ENCODE peak calls at places on chromosomes 12 and 14, in five cellular contexts. V is HTR-8/SVneo, H is esophagus muscularis mucosa, C is HAP-1, I is ELR. A is an unnamed sample.

GRCh38 chr12:2395352-2395977 is 342.7 kb downstream of the CACNA1C start:
- DNase-seq in V (peak), H (no peak), C (peak), I (peak), A (peak)

GRCh38 chr12:108572166-108572790 is 9.9 kb downstream of the ISCU start:
- DNase-seq in V (no peak), H (peak), C (no peak), I (peak), A (no peak)

GRCh38 chr12:123250471-123251383 is 17.5 kb downstream of the MTRFR start:
- DNase-seq in V (no peak), H (no peak), C (peak), I (peak), A (peak)

GRCh38 chr14:90483551-90483950 is 86.7 kb downstream of the CALM1 start:
- DNase-seq in V (no peak), H (no peak), C (no peak), I (no peak), A (peak)

GRCh38 chr12:47188576-47189441 is 109.0 kb upstream of the AMIGO2 start:
- DNase-seq in V (no peak), H (no peak), C (no peak), I (no peak), A (no peak)

GRCh38 chr12:10590976-10591375 is 22.4 kb downstream of the MAGOHB start:
- DNase-seq in V (no peak), H (no peak), C (no peak), I (no peak), A (no peak)

GRCh38 chr12:2958432-2959193 is 584 bp upstream of the TEAD4 start:
- DNase-seq in V (peak), H (no peak), C (peak), I (peak), A (peak)

GRCh38 chr12:66272650-66273049 is 29.6 kb upstream of the HELB start:
- DNase-seq in V (no peak), H (no peak), C (no peak), I (no peak), A (peak)

GRCh38 chr14:103528512-103529382 is at the start of gene TRMT61A:
- DNase-seq in V (peak), H (peak), C (peak), I (peak), A (peak)

GRCh38 chr12:115771065-115771464 is 506.4 kb downstream of the MED13L start:
- DNase-seq in V (no peak), H (no peak), C (no peak), I (peak), A (peak)

GRCh38 chr14:99230271-99231141 is 41.5 kb downstream of the BCL11B start:
- DNase-seq in V (no peak), H (no peak), C (no peak), I (no peak), A (peak)

GRCh38 chr12:94615284-94616216 is 34.8 kb downstream of the TMCC3 start:
- DNase-seq in V (peak), H (no peak), C (peak), I (peak), A (no peak)

GRCh38 chr12:132766380-132767085 is 4.9 kb upstream of the ANKLE2 start:
- DNase-seq in V (no peak), H (no peak), C (no peak), I (no peak), A (no peak)

GRCh38 chr14:61119006-61119405 is 138.0 kb downstream of the SLC38A6 start:
- DNase-seq in V (no peak), H (no peak), C (peak), I (no peak), A (peak)

GRCh38 chr12:96255077-96255476 is 60.9 kb downstream of the ELK3 start:
- DNase-seq in V (no peak), H (peak), C (no peak), I (peak), A (no peak)